ENCODE peak calls at places on chromosomes 5 and 9, in five cellular contexts. One of them, this sample, is unnamed.

GRCh38 chr9:97548819-97549540 is 47.5 kb downstream of the TMOD1 start:
- ATAC-seq in activated T-cell treated with anti-CD3 and anti-CD28 coated beads, Interleukin-2, amount 50 U/mL, for 72 hours: no peak
- ATAC-seq in right cardiac atrium: peak
- ATAC-seq in activated naive CD4-positive, alpha-beta T cell treated with anti-CD3 and anti-CD28 coated beads, Interleukin-2, amount 50 U/mL, for 72 hours: no peak
- ATAC-seq in lower lobe of right lung: no peak
- ATAC-seq in this sample: no peak

GRCh38 chr9:4425358-4426045 is 64.8 kb upstream of the SLC1A1 start:
- ATAC-seq in lower lobe of right lung: no peak
- ATAC-seq in right cardiac atrium: peak
- ATAC-seq in activated T-cell treated with anti-CD3 and anti-CD28 coated beads, Interleukin-2, amount 50 U/mL, for 72 hours: no peak
- ATAC-seq in activated naive CD4-positive, alpha-beta T cell treated with anti-CD3 and anti-CD28 coated beads, Interleukin-2, amount 50 U/mL, for 72 hours: no peak
- ATAC-seq in this sample: peak

GRCh38 chr9:72274916-72275315 is 90.1 kb downstream of the ZFAND5 start:
- ATAC-seq in right cardiac atrium: no peak
- ATAC-seq in activated T-cell treated with anti-CD3 and anti-CD28 coated beads, Interleukin-2, amount 50 U/mL, for 72 hours: no peak
- ATAC-seq in activated naive CD4-positive, alpha-beta T cell treated with anti-CD3 and anti-CD28 coated beads, Interleukin-2, amount 50 U/mL, for 72 hours: no peak
- ATAC-seq in lower lobe of right lung: no peak
- ATAC-seq in this sample: no peak

GRCh38 chr9:76637426-76637825 is 126.8 kb upstream of the PCA3 start:
- ATAC-seq in lower lobe of right lung: no peak
- ATAC-seq in activated T-cell treated with anti-CD3 and anti-CD28 coated beads, Interleukin-2, amount 50 U/mL, for 72 hours: no peak
- ATAC-seq in activated naive CD4-positive, alpha-beta T cell treated with anti-CD3 and anti-CD28 coated beads, Interleukin-2, amount 50 U/mL, for 72 hours: no peak
- ATAC-seq in right cardiac atrium: no peak
- ATAC-seq in this sample: no peak

GRCh38 chr5:65775476-65775875 is 53.5 kb downstream of the NLN start:
- ATAC-seq in activated T-cell treated with anti-CD3 and anti-CD28 coated beads, Interleukin-2, amount 50 U/mL, for 72 hours: no peak
- ATAC-seq in activated naive CD4-positive, alpha-beta T cell treated with anti-CD3 and anti-CD28 coated beads, Interleukin-2, amount 50 U/mL, for 72 hours: no peak
- ATAC-seq in right cardiac atrium: peak
- ATAC-seq in lower lobe of right lung: no peak
- ATAC-seq in this sample: no peak

GRCh38 chr9:6675268-6675667 is 29.7 kb upstream of the GLDC start:
- ATAC-seq in right cardiac atrium: no peak
- ATAC-seq in activated T-cell treated with anti-CD3 and anti-CD28 coated beads, Interleukin-2, amount 50 U/mL, for 72 hours: no peak
- ATAC-seq in activated naive CD4-positive, alpha-beta T cell treated with anti-CD3 and anti-CD28 coated beads, Interleukin-2, amount 50 U/mL, for 72 hours: no peak
- ATAC-seq in lower lobe of right lung: no peak
- ATAC-seq in this sample: no peak

GRCh38 chr9:98085058-98085457 is 28.5 kb downstream of the NANS start:
- ATAC-seq in activated T-cell treated with anti-CD3 and anti-CD28 coated beads, Interleukin-2, amount 50 U/mL, for 72 hours: no peak
- ATAC-seq in right cardiac atrium: no peak
- ATAC-seq in lower lobe of right lung: no peak
- ATAC-seq in activated naive CD4-positive, alpha-beta T cell treated with anti-CD3 and anti-CD28 coated beads, Interleukin-2, amount 50 U/mL, for 72 hours: no peak
- ATAC-seq in this sample: no peak

GRCh38 chr5:127492854-127493738 is 24.3 kb upstream of the PRRC1 start:
- ATAC-seq in activated naive CD4-positive, alpha-beta T cell treated with anti-CD3 and anti-CD28 coated beads, Interleukin-2, amount 50 U/mL, for 72 hours: peak
- ATAC-seq in lower lobe of right lung: no peak
- ATAC-seq in activated T-cell treated with anti-CD3 and anti-CD28 coated beads, Interleukin-2, amount 50 U/mL, for 72 hours: peak
- ATAC-seq in right cardiac atrium: peak
- ATAC-seq in this sample: no peak

GRCh38 chr9:28007097-28007817 is 434.0 kb upstream of the C9orf72 start:
- ATAC-seq in activated naive CD4-positive, alpha-beta T cell treated with anti-CD3 and anti-CD28 coated beads, Interleukin-2, amount 50 U/mL, for 72 hours: no peak
- ATAC-seq in activated T-cell treated with anti-CD3 and anti-CD28 coated beads, Interleukin-2, amount 50 U/mL, for 72 hours: no peak
- ATAC-seq in right cardiac atrium: no peak
- ATAC-seq in lower lobe of right lung: no peak
- ATAC-seq in this sample: no peak

GRCh38 chr5:169458269-169458668 is 125.3 kb upstream of the SPDL1 start:
- ATAC-seq in activated T-cell treated with anti-CD3 and anti-CD28 coated beads, Interleukin-2, amount 50 U/mL, for 72 hours: no peak
- ATAC-seq in right cardiac atrium: no peak
- ATAC-seq in activated naive CD4-positive, alpha-beta T cell treated with anti-CD3 and anti-CD28 coated beads, Interleukin-2, amount 50 U/mL, for 72 hours: no peak
- ATAC-seq in lower lobe of right lung: no peak
- ATAC-seq in this sample: no peak

GRCh38 chr5:139671096-139671841 is 23.1 kb downstream of the CXXC5 start:
- ATAC-seq in right cardiac atrium: peak
- ATAC-seq in activated naive CD4-positive, alpha-beta T cell treated with anti-CD3 and anti-CD28 coated beads, Interleukin-2, amount 50 U/mL, for 72 hours: no peak
- ATAC-seq in activated T-cell treated with anti-CD3 and anti-CD28 coated beads, Interleukin-2, amount 50 U/mL, for 72 hours: no peak
- ATAC-seq in lower lobe of right lung: peak
- ATAC-seq in this sample: no peak

GRCh38 chr5:151030377-151030776 is 10.0 kb downstream of the GPX3 start:
- ATAC-seq in lower lobe of right lung: peak
- ATAC-seq in activated naive CD4-positive, alpha-beta T cell treated with anti-CD3 and anti-CD28 coated beads, Interleukin-2, amount 50 U/mL, for 72 hours: no peak
- ATAC-seq in activated T-cell treated with anti-CD3 and anti-CD28 coated beads, Interleukin-2, amount 50 U/mL, for 72 hours: no peak
- ATAC-seq in right cardiac atrium: peak
- ATAC-seq in this sample: peak

GRCh38 chr9:33105939-33106338 is 29.5 kb upstream of the SMU1 start:
- ATAC-seq in right cardiac atrium: no peak
- ATAC-seq in activated T-cell treated with anti-CD3 and anti-CD28 coated beads, Interleukin-2, amount 50 U/mL, for 72 hours: no peak
- ATAC-seq in lower lobe of right lung: no peak
- ATAC-seq in activated naive CD4-positive, alpha-beta T cell treated with anti-CD3 and anti-CD28 coated beads, Interleukin-2, amount 50 U/mL, for 72 hours: no peak
- ATAC-seq in this sample: no peak